ENCODE peak calls at places on chromosomes 5 and 9, in six cellular contexts. Z is fibroblast of lung, K is H9, L is hepatocyte, G is RWPE1, P is Panc1. J is an unnamed sample.

GRCh38 chr5:113093561-113093960 is 117.0 kb downstream of the DCP2 start:
- DNase-seq in K (no peak), P (no peak), Z (no peak), G (no peak), L (no peak), J (no peak)

GRCh38 chr5:140178082-140178410 is 3.1 kb downstream of the CYSTM1 start:
- DNase-seq in P (no peak), L (no peak), Z (no peak), K (no peak), G (no peak), J (no peak)

GRCh38 chr5:153919161-153919560 is 119.5 kb downstream of the FAM114A2 start:
- DNase-seq in K (no peak), L (no peak), P (no peak), Z (no peak), G (no peak), J (no peak)

GRCh38 chr9:15317836-15318235 is 10.8 kb upstream of the TTC39B start:
- DNase-seq in L (no peak), G (no peak), P (no peak), K (no peak), Z (peak; percentile 44), J (peak; percentile 39)

GRCh38 chr9:3459076-3459475 is 66.7 kb downstream of the RFX3 start:
- DNase-seq in L (no peak), G (no peak), P (no peak), Z (no peak), K (no peak), J (no peak)

GRCh38 chr5:116771466-116772151 is 197.0 kb upstream of the SEMA6A start:
- DNase-seq in L (no peak), P (no peak), G (no peak), Z (no peak), K (no peak), J (no peak)

GRCh38 chr9:91951944-91952520 is 2.0 kb upstream of the ROR2 start:
- DNase-seq in Z (peak; percentile 97), K (no peak), L (no peak), G (no peak), P (no peak), J (no peak)

GRCh38 chr5:13985736-13986418 is 41.4 kb upstream of the DNAH5 start:
- DNase-seq in L (no peak), K (no peak), G (peak; percentile 82), P (peak; percentile 84), Z (peak; percentile 91), J (peak; percentile 90)

GRCh38 chr9:17807670-17808282 is 228.9 kb downstream of the SH3GL2 start:
- DNase-seq in Z (no peak), P (no peak), K (no peak), G (no peak), L (peak; percentile 50), J (no peak)

GRCh38 chr5:90111354-90112070 is 298.0 kb downstream of the CETN3 start:
- DNase-seq in Z (peak; percentile 49), P (no peak), G (no peak), K (no peak), L (no peak), J (no peak)

GRCh38 chr9:110940949-110941557 is 97.2 kb downstream of the LPAR1 start:
- DNase-seq in P (no peak), K (no peak), Z (no peak), G (no peak), L (no peak), J (no peak)

GRCh38 chr9:93261281-93261680 is 77.3 kb downstream of the WNK2 start:
- DNase-seq in G (no peak), K (peak; percentile 34), Z (no peak), P (no peak), L (peak; percentile 3), J (no peak)

GRCh38 chr9:75889577-75889976 is 896 bp upstream of the PCSK5 start:
- DNase-seq in Z (no peak), L (no peak), K (no peak), G (no peak), P (no peak), J (no peak)

GRCh38 chr9:133071484-133072150 is 9.8 kb downstream of the CEL start:
- DNase-seq in P (no peak), L (no peak), K (no peak), G (no peak), Z (no peak), J (no peak)

GRCh38 chr9:98994226-98995058 is 50.7 kb downstream of the COL15A1 start:
- DNase-seq in G (no peak), L (no peak), Z (no peak), P (no peak), K (peak; percentile 10), J (no peak)

GRCh38 chr5:132096904-132097303 is 23.3 kb downstream of the CSF2 start:
- DNase-seq in L (no peak), K (no peak), P (no peak), Z (no peak), G (no peak), J (no peak)

GRCh38 chr9:133168432-133168831 is 4.7 kb upstream of the GBGT1 start:
- DNase-seq in Z (no peak), L (no peak), P (peak; percentile 57), G (no peak), K (no peak), J (no peak)

GRCh38 chr5:19855453-19855852 is 132.5 kb downstream of the CDH18 start:
- DNase-seq in K (no peak), P (no peak), G (no peak), Z (no peak), L (no peak), J (no peak)

GRCh38 chr9:21873540-21874221 is 71.2 kb downstream of the MTAP start:
- DNase-seq in P (no peak), L (no peak), K (no peak), G (peak; percentile 78), Z (peak; percentile 39), J (peak; percentile 41)

GRCh38 chr5:152255411-152255810 is 149.7 kb downstream of the NMUR2 start:
- DNase-seq in Z (no peak), K (no peak), G (no peak), L (no peak), P (no peak), J (no peak)

GRCh38 chr5:145068696-145069095 is 766.4 kb downstream of the PRELID2 start:
- DNase-seq in Z (no peak), P (no peak), L (no peak), G (no peak), K (no peak), J (no peak)

GRCh38 chr5:69050214-69050613 is 43.6 kb upstream of the SLC30A5 start:
- DNase-seq in Z (no peak), G (no peak), L (no peak), K (no peak), P (no peak), J (no peak)

GRCh38 chr5:78546597-78546996 is 102.0 kb downstream of the LHFPL2 start:
- DNase-seq in P (no peak), Z (peak; percentile 70), L (no peak), G (no peak), K (no peak), J (no peak)

GRCh38 chr9:6552033-6552737 is 93.3 kb downstream of the GLDC start:
- DNase-seq in L (no peak), Z (peak; percentile 89), K (no peak), G (no peak), P (no peak), J (peak; percentile 52)

GRCh38 chr5:132225165-132226032 is 2.3 kb downstream of the P4HA2 start:
- DNase-seq in Z (peak; percentile 96), L (peak; percentile 66), P (no peak), G (peak; percentile 92), K (peak; percentile 17), J (peak; percentile 83)

GRCh38 chr9:69386651-69387050 is 61.6 kb downstream of the ENTREP1 start:
- DNase-seq in G (no peak), K (no peak), P (no peak), Z (no peak), L (no peak), J (no peak)

GRCh38 chr5:1997640-1998347 is 115.1 kb upstream of the IRX4 start:
- DNase-seq in Z (no peak), L (no peak), K (no peak), G (no peak), P (no peak), J (no peak)

GRCh38 chr5:140556438-140556837 is 835 bp downstream of the SRA1 start:
- DNase-seq in Z (peak; percentile 57), L (no peak), K (no peak), P (no peak), G (no peak), J (no peak)

GRCh38 chr5:671459-672328 is 21.5 kb downstream of the TPPP start:
- DNase-seq in G (peak; percentile 71), P (peak; percentile 68), Z (peak; percentile 39), K (peak; percentile 82), L (peak; percentile 86), J (peak; percentile 51)
- H3K27ac ChIP-seq in G (peak overlapping the region; percentile 93), P (peak overlapping the region; percentile 57), Z (no peak overlapping the region), K (no peak overlapping the region), L (no peak overlapping the region), J (peak overlapping the region; percentile 37)

GRCh38 chr9:88220652-88221051 is 82.4 kb upstream of the SPATA31C2 start:
- DNase-seq in P (no peak), L (no peak), G (no peak), Z (no peak), K (peak; percentile 45), J (no peak)

GRCh38 chr9:88221110-88221509 is 82.8 kb upstream of the SPATA31C2 start:
- DNase-seq in K (no peak), Z (no peak), G (no peak), P (no peak), L (no peak), J (no peak)

GRCh38 chr9:88219601-88220000 is 81.3 kb upstream of the SPATA31C2 start:
- DNase-seq in Z (no peak), P (no peak), G (no peak), L (no peak), K (no peak), J (no peak)

GRCh38 chr9:88216132-88216995 is 78.1 kb upstream of the SPATA31C2 start:
- DNase-seq in K (no peak), Z (no peak), L (no peak), G (no peak), P (no peak), J (no peak)

GRCh38 chr9:88218721-88219120 is 80.4 kb upstream of the SPATA31C2 start:
- DNase-seq in G (no peak), Z (peak; percentile 51), P (no peak), L (no peak), K (no peak), J (peak; percentile 35)
- H3K27ac ChIP-seq in G (no peak overlapping the region), Z (no peak overlapping the region), P (no peak overlapping the region), L (no peak overlapping the region), K (no peak overlapping the region), J (no peak overlapping the region)

GRCh38 chr5:473344-474192 is 30.6 kb downstream of the EXOC3 start:
- DNase-seq in Z (peak; percentile 28), P (no peak), L (peak; percentile 69), G (peak; percentile 29), K (no peak), J (no peak)
- H3K27ac ChIP-seq in Z (peak overlapping the region; percentile 14), P (peak overlapping the region; percentile 56), L (peak overlapping the region; percentile 79), G (peak overlapping the region; percentile 89), K (no peak overlapping the region), J (no peak overlapping the region)

DNA sequence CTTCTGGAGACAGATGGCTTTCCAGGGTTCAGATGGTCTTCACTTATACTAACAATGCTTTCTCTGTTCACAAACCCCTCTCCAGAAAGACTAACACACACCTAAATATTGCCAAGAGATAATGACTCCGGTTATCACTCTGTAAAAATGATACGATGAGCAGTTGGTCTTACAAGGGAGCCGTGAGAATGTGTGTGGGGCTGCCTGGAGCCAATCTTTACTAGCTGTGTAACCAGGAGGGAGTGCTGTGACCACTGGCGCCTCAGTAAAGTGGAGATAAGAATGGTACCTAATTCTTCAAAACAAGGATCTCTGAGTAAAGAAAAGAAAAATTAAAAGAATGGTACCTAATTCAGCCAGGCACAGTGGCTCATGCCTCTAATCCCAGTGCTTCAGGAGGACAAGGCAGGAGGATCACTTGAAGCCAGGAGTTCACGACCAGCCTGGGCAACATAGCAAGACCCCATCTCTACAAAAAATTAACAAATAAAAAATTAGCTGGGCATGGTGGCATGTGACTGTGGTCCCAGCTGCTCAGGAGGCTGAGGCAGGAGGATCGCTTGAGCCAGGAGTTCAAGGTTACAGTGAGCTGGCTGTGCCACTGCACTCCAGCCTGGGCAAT is 39.9 kb upstream of the IL17B start:
- DNase-seq in P (no peak), L (peak; percentile 9), G (no peak), K (no peak), Z (no peak), J (no peak)
- H3K27ac ChIP-seq in P (no peak overlapping the region), L (peak overlapping the region; percentile 90), G (no peak overlapping the region), K (no peak overlapping the region), Z (peak overlapping the region; percentile 92), J (peak overlapping the region; percentile 85)

J was measured in brain microvascular endothelial cell.